ENCODE peak calls at places on chromosomes 2 and 18, in nine cellular contexts. U is aorta; C is A172; B is NT2/D1; Z is CD4-positive, alpha-beta T cell; P is activated naive CD4-positive, alpha-beta T cell treated with anti-CD3 and anti-CD28 coated beads, Interleukin-2, amount 50 U/mL, for 72 hours; V is nephron progenitor cell; H is left kidney; T is NCI-H460. F is an unnamed sample.

GRCh38 chr2:147538088-147538487 is 306.7 kb upstream of the ACVR2A start:
- DNase-seq in U (no peak), Z (no peak), P (no peak), T (no peak), C (no peak), V (no peak), H (no peak), B (no peak), F (no peak)

GRCh38 chr2:44136186-44136585 is 32.5 kb upstream of the PPM1B start:
- DNase-seq in B (no peak), U (no peak), P (no peak), C (peak), V (no peak), Z (no peak), T (no peak), H (no peak), F (no peak)

GRCh38 chr2:46849741-46850474 is 65.7 kb downstream of the MCFD2 start:
- DNase-seq in B (no peak), H (peak), Z (no peak), V (no peak), C (peak), U (peak), P (no peak), T (no peak), F (no peak)

GRCh38 chr2:106147159-106147558 is 46.9 kb downstream of the UXS1 start:
- DNase-seq in P (no peak), C (peak), B (no peak), T (no peak), H (no peak), U (no peak), Z (no peak), V (no peak), F (no peak)

GRCh38 chr2:43312751-43313641 is 86.6 kb upstream of the ZFP36L2 start:
- DNase-seq in C (peak), Z (no peak), V (peak), B (no peak), H (peak), T (no peak), U (no peak), P (no peak), F (no peak)

GRCh38 chr18:13264091-13264777 is 45.7 kb downstream of the LDLRAD4 start:
- DNase-seq in B (no peak), U (peak), T (no peak), V (no peak), P (no peak), C (no peak), H (no peak), Z (no peak), F (no peak)

GRCh38 chr2:232592687-232593407 is 40.6 kb upstream of the EFHD1 start:
- DNase-seq in V (no peak), B (no peak), H (no peak), Z (no peak), C (peak), T (no peak), U (no peak), P (no peak), F (peak)

GRCh38 chr18:56431551-56431950 is 206.8 kb downstream of the TXNL1 start:
- DNase-seq in P (no peak), B (no peak), T (no peak), U (no peak), H (no peak), V (no peak), C (peak), Z (no peak), F (no peak)

F was measured in COLO829.